ENCODE peak calls at places on chromosomes 4 and X, in five cellular contexts. V, M, X, A and Q are unnamed samples.

GRCh38 chrX:9845574-9845948 is 59.3 kb downstream of the SHROOM2 start:
- DNase-seq in M (no peak), V (no peak), X (no peak), A (peak; percentile 80), Q (no peak)

GRCh38 chr4:155666701-155667537 is at the start of gene GUCY1A1:
- DNase-seq in X (no peak), A (no peak), M (no peak), V (no peak), Q (no peak)

GRCh38 chr4:109040441-109040840 is 262.0 kb downstream of the COL25A1 start:
- DNase-seq in X (no peak), M (no peak), A (no peak), V (no peak), Q (no peak)

GRCh38 chr4:70778888-70779422 is 57.2 kb downstream of the RUFY3 start:
- DNase-seq in X (no peak), V (no peak), M (no peak), A (no peak), Q (no peak)

GRCh38 chr4:55547461-55547770 is 707 bp upstream of the CLOCK start:
- DNase-seq in X (no peak), A (no peak), M (no peak), V (no peak), Q (no peak)

GRCh38 chrX:2147928-2148327 is 352.8 kb downstream of the DHRSX start:
- DNase-seq in X (no peak), V (no peak), A (no peak), M (no peak), Q (no peak)

GRCh38 chr4:26474551-26474950 is 15.7 kb downstream of the CCKAR start:
- DNase-seq in A (no peak), M (no peak), X (no peak), V (no peak), Q (no peak)

GRCh38 chr4:60655356-60655755 is 544.8 kb upstream of the ADGRL3 start:
- DNase-seq in A (no peak), X (no peak), M (no peak), V (no peak), Q (no peak)

GRCh38 chr4:150366487-150366999 is 215.4 kb upstream of the MAB21L2 start:
- DNase-seq in V (no peak), X (peak; percentile 54), A (no peak), M (no peak), Q (no peak)

GRCh38 chr4:186722856-186723206 is 825 bp downstream of the FAT1 start:
- DNase-seq in V (no peak), X (no peak), M (no peak), A (no peak), Q (no peak)

GRCh38 chr4:186724861-186725419 is 1.3 kb upstream of the FAT1 start:
- DNase-seq in M (no peak), V (no peak), A (no peak), X (no peak), Q (no peak)

GRCh38 chr4:186723207-186724047 is at the start of gene FAT1:
- DNase-seq in V (no peak), X (no peak), M (peak; percentile 84), A (peak; percentile 38), Q (peak; percentile 77)

GRCh38 chr4:186725422-186726149 is 1.9 kb upstream of the FAT1 start:
- DNase-seq in A (peak; percentile 68), M (peak; percentile 59), X (no peak), V (peak; percentile 64), Q (peak; percentile 72)

GRCh38 chr4:186724048-186724860 is 598 bp upstream of the FAT1 start:
- DNase-seq in A (no peak), M (peak; percentile 40), X (no peak), V (no peak), Q (peak; percentile 18)
- TF ChIP-seq REST in A (no peak), M (no peak), X (no peak), V (no peak), Q (no peak)

DNA sequence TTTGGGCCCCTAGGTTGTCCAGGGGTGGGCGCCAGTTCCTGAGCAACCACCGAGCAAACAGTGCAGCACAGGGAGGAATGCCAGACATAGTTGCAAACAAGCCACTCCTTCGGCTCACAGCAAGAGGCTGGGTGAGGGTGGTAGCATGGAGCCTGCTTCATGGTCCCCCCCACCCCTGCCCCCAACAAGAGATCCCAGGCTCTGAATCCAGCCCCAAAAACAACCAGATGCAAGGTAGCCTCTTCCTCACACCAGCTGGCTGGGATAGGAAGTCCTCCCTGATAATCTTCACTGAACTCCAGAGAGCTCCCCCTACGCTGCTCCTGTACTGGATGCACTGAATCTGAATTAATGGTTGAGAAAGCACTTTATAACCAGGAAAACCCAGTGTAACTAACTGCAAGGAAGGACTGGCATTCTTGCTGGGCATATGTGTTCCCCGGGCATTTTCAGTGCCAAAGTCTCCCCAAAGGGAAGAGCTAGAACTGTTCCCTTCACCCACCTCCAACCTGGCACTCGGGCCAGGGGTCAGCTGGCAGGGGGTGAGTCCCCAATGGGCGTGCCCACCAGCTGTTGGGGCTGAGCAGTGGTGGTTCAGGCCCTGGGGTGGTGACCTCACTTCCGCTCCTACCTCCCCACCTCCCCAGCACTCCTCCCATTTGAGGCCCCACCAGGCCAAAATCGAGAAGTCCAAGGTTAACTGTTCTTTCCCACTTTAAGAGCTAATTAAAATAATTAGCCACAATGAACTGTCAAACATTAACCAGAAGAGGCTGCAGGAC is 1.5 kb downstream of the ELF4 start:
- DNase-seq in X (no peak), A (peak; percentile 17), M (peak; percentile 58), V (no peak), Q (peak; percentile 76)
- TF ChIP-seq CEBPB in X (no peak), A (no peak), M (no peak), V (no peak), Q (no peak)

DNA sequence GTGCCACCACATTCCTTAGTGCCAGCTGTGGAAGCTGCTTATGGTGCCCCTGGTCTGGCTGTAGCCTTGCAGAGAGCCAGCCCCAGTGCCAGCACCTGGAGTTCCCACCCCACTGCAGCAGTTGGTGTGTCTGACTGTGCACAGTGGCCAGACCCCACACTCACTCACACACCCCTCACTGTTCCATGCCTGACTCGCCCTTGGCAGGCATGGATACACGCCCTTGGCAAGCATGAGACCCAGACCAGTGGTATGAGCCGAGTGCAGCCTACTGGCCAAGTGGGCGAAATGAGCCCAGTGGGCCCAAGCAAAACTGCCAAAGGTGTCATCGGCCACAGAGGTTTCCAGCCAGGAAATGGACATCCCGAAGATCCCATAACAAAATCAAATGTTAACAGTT is 27.4 kb downstream of the NAA11 start:
- DNase-seq in A (no peak), X (no peak), V (no peak), M (no peak), Q (no peak)
- TF ChIP-seq REST in A (no peak), X (no peak), V (no peak), M (no peak), Q (no peak)

GRCh38 chr4:1164956-1165545 is 7.3 kb downstream of the SPON2 start:
- DNase-seq in V (no peak), X (no peak), M (no peak), A (no peak), Q (no peak)
- TF ChIP-seq CEBPB in V (no peak), X (no peak), M (no peak), A (no peak), Q (no peak)

GRCh38 chr4:140924761-140925392 is 168.7 kb upstream of the TBC1D9 start:
- DNase-seq in A (no peak), V (no peak), X (no peak), M (no peak), Q (no peak)
- TF ChIP-seq REST in A (no peak), V (no peak), X (no peak), M (no peak), Q (no peak)

GRCh38 chr4:14022428-14022827 is 394.9 kb upstream of the BOD1L1 start:
- DNase-seq in X (no peak), A (no peak), M (no peak), V (no peak), Q (peak; percentile 5)
- TF ChIP-seq CEBPB in X (no peak), A (no peak), M (no peak), V (no peak), Q (no peak)